ENCODE peak calls at places on chromosome 7, in four cellular contexts. One of them, this sample, is unnamed.

GRCh38 chr7:64999165-65000004 is 7.1 kb downstream of the ERV3-1 start:
- DNase-seq in CD4-positive, alpha-beta T cell: no peak
- DNase-seq in pancreas: no peak
- DNase-seq in A549: peak; percentile 6
- DNase-seq in this sample: peak; percentile 96

GRCh38 chr7:503575-504111 is 16.0 kb downstream of the PDGFA start:
- DNase-seq in CD4-positive, alpha-beta T cell: no peak
- DNase-seq in pancreas: peak; percentile 85
- DNase-seq in A549: peak; percentile 78
- DNase-seq in this sample: no peak

GRCh38 chr7:55574062-55574717 is 1.9 kb upstream of the VOPP1 start:
- DNase-seq in CD4-positive, alpha-beta T cell: peak; percentile 61
- DNase-seq in pancreas: no peak
- DNase-seq in A549: no peak
- DNase-seq in this sample: peak; percentile 22

GRCh38 chr7:106180721-106181120 is 68.6 kb upstream of the SYPL1 start:
- DNase-seq in CD4-positive, alpha-beta T cell: no peak
- DNase-seq in pancreas: no peak
- DNase-seq in A549: no peak
- DNase-seq in this sample: no peak

GRCh38 chr7:69123003-69123402 is 475.3 kb upstream of the AUTS2 start:
- DNase-seq in CD4-positive, alpha-beta T cell: no peak
- DNase-seq in pancreas: no peak
- DNase-seq in A549: no peak
- DNase-seq in this sample: no peak

GRCh38 chr7:115274-115911 is 77.0 kb upstream of the FAM20C start:
- DNase-seq in CD4-positive, alpha-beta T cell: no peak
- DNase-seq in pancreas: no peak
- DNase-seq in A549: no peak
- DNase-seq in this sample: no peak

GRCh38 chr7:47991741-47992311 is 12.4 kb upstream of the HUS1 start:
- DNase-seq in CD4-positive, alpha-beta T cell: peak; percentile 77
- DNase-seq in pancreas: peak; percentile 89
- DNase-seq in A549: peak; percentile 74
- DNase-seq in this sample: peak; percentile 85

GRCh38 chr7:20312562-20312961 is 18.1 kb upstream of the ITGB8 start:
- DNase-seq in CD4-positive, alpha-beta T cell: no peak
- DNase-seq in pancreas: no peak
- DNase-seq in A549: no peak
- DNase-seq in this sample: no peak

GRCh38 chr7:69739906-69740545 is 141.8 kb downstream of the AUTS2 start:
- DNase-seq in CD4-positive, alpha-beta T cell: no peak
- DNase-seq in pancreas: no peak
- DNase-seq in A549: no peak
- DNase-seq in this sample: peak; percentile 81

GRCh38 chr7:155555116-155555695 is 8.8 kb upstream of the CNPY1 start:
- DNase-seq in CD4-positive, alpha-beta T cell: no peak
- DNase-seq in pancreas: no peak
- DNase-seq in A549: no peak
- DNase-seq in this sample: no peak

GRCh38 chr7:156585025-156585648 is 55.4 kb upstream of the RNF32 start:
- DNase-seq in CD4-positive, alpha-beta T cell: no peak
- DNase-seq in pancreas: no peak
- DNase-seq in A549: no peak
- DNase-seq in this sample: no peak

GRCh38 chr7:22571776-22572175 is 71.8 kb upstream of the STEAP1B start:
- DNase-seq in CD4-positive, alpha-beta T cell: no peak
- DNase-seq in pancreas: no peak
- DNase-seq in A549: no peak
- DNase-seq in this sample: no peak

GRCh38 chr7:27922907-27923306 is 182.9 kb downstream of the TAX1BP1 start:
- DNase-seq in CD4-positive, alpha-beta T cell: no peak
- DNase-seq in pancreas: no peak
- DNase-seq in A549: no peak
- DNase-seq in this sample: no peak

GRCh38 chr7:2950578-2950977 is 93.1 kb downstream of the CARD11 start:
- DNase-seq in CD4-positive, alpha-beta T cell: no peak
- DNase-seq in pancreas: no peak
- DNase-seq in A549: no peak
- DNase-seq in this sample: no peak

GRCh38 chr7:146321301-146321700 is 204.7 kb downstream of the CNTNAP2 start:
- DNase-seq in CD4-positive, alpha-beta T cell: no peak
- DNase-seq in pancreas: no peak
- DNase-seq in A549: no peak
- DNase-seq in this sample: no peak

GRCh38 chr7:141575654-141576448 is 24.6 kb downstream of the AGK start:
- DNase-seq in CD4-positive, alpha-beta T cell: no peak
- DNase-seq in pancreas: no peak
- DNase-seq in A549: no peak
- DNase-seq in this sample: no peak

GRCh38 chr7:2967705-2968104 is 76.0 kb downstream of the CARD11 start:
- DNase-seq in CD4-positive, alpha-beta T cell: no peak
- DNase-seq in pancreas: peak; percentile 8
- DNase-seq in A549: no peak
- DNase-seq in this sample: no peak

GRCh38 chr7:55127135-55127551 is 108.3 kb downstream of the EGFR start:
- DNase-seq in CD4-positive, alpha-beta T cell: no peak
- DNase-seq in pancreas: no peak
- DNase-seq in A549: no peak
- DNase-seq in this sample: no peak

GRCh38 chr7:150745086-150745485 is 7.9 kb downstream of the GIMAP5 start:
- DNase-seq in CD4-positive, alpha-beta T cell: no peak
- DNase-seq in pancreas: no peak
- DNase-seq in A549: no peak
- DNase-seq in this sample: no peak

GRCh38 chr7:157944734-157945291 is 608.0 kb downstream of the DNAJB6 start:
- DNase-seq in CD4-positive, alpha-beta T cell: no peak
- DNase-seq in pancreas: no peak
- DNase-seq in A549: no peak
- DNase-seq in this sample: no peak
- TF ChIP-seq CTCF in CD4-positive, alpha-beta T cell: no peak
- TF ChIP-seq CTCF in pancreas: no peak
- TF ChIP-seq CTCF in A549: no peak
- TF ChIP-seq CTCF in this sample: no peak

DNA sequence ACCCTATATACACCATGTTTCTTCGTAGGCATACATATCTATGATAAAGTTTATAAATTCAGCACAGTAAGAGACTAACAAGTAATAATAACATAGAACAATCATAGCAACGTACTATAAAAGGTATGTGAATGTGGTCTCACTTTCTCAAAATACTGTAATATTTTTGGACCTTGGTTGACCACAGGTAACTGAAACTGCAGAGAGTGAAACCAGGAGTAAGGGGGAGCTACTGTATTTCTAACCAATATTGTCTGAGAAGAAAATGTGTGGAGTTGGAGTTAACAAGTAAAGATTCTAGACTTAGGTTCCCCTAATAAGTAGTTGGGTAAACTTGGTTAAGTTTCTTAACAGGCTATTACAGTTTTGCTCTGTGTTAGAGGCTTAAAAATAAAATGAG is 72.1 kb downstream of the GNAI1 start:
- DNase-seq in CD4-positive, alpha-beta T cell: no peak
- DNase-seq in pancreas: no peak
- DNase-seq in A549: no peak
- DNase-seq in this sample: no peak
- TF ChIP-seq CTCF in CD4-positive, alpha-beta T cell: no peak
- TF ChIP-seq CTCF in pancreas: no peak
- TF ChIP-seq CTCF in A549: no peak
- TF ChIP-seq CTCF in this sample: no peak

GRCh38 chr7:29945259-29945809 is 44.3 kb downstream of the SCRN1 start:
- DNase-seq in CD4-positive, alpha-beta T cell: no peak
- DNase-seq in pancreas: no peak
- DNase-seq in A549: no peak
- DNase-seq in this sample: no peak

GRCh38 chr7:29950480-29950879 is 39.1 kb downstream of the SCRN1 start:
- DNase-seq in CD4-positive, alpha-beta T cell: no peak
- DNase-seq in pancreas: no peak
- DNase-seq in A549: no peak
- DNase-seq in this sample: no peak

GRCh38 chr7:29951206-29951605 is 38.4 kb downstream of the SCRN1 start:
- DNase-seq in CD4-positive, alpha-beta T cell: no peak
- DNase-seq in pancreas: no peak
- DNase-seq in A549: no peak
- DNase-seq in this sample: no peak

DNA sequence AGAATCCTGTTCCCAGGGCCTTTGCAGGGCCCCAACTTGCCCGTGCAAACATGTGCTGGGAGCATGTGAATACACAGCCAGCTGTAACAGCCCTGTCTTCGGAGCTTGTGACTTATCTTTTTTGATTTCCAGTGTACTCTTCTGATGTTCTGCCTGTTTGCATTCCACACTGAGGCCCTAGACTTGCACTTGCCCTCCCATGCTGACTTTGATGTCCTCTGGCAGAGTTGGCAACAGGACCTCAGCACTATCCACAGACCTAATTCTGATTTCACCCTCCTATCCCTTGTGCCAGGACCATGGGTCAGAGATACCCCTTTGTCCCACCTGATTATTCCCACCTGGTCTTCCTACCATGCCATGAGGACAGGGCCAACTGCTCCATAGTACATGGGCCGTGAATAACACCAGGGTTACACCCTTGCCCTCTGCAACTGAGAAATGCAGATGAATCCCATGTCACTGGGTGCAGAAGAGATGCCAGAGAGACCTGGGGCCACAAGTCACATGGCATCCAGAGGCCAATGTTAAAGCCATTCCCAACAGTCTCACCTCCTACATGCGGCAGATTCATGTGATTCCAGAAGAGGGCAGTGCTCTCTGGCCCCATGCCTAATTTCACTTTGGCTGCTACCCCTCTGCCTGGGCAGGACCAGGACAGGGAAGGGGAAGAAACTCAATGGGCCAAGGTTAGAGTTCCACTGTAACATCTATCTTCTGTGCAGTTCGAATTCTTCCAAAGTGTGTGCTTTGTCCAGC is 43.0 kb downstream of the SCRN1 start:
- DNase-seq in CD4-positive, alpha-beta T cell: no peak
- DNase-seq in pancreas: no peak
- DNase-seq in A549: peak; percentile 46
- DNase-seq in this sample: peak; percentile 42
- TF ChIP-seq CTCF in CD4-positive, alpha-beta T cell: no peak
- TF ChIP-seq CTCF in pancreas: no peak
- TF ChIP-seq CTCF in A549: peak; percentile 25
- TF ChIP-seq CTCF in this sample: peak; percentile 45

GRCh38 chr7:74430961-74431466 is 22.7 kb upstream of the GTF2IRD1 start:
- DNase-seq in CD4-positive, alpha-beta T cell: no peak
- DNase-seq in pancreas: no peak
- DNase-seq in A549: no peak
- DNase-seq in this sample: no peak

GRCh38 chr7:74427974-74428373 is 25.7 kb upstream of the GTF2IRD1 start:
- DNase-seq in CD4-positive, alpha-beta T cell: no peak
- DNase-seq in pancreas: no peak
- DNase-seq in A549: no peak
- DNase-seq in this sample: no peak

GRCh38 chr7:74424291-74424880 is 29.3 kb upstream of the GTF2IRD1 start:
- DNase-seq in CD4-positive, alpha-beta T cell: no peak
- DNase-seq in pancreas: no peak
- DNase-seq in A549: no peak
- DNase-seq in this sample: no peak

GRCh38 chr7:74429153-74429747 is 24.5 kb upstream of the GTF2IRD1 start:
- DNase-seq in CD4-positive, alpha-beta T cell: no peak
- DNase-seq in pancreas: no peak
- DNase-seq in A549: peak; percentile 64
- DNase-seq in this sample: peak; percentile 83
- TF ChIP-seq CTCF in CD4-positive, alpha-beta T cell: no peak
- TF ChIP-seq CTCF in pancreas: no peak
- TF ChIP-seq CTCF in A549: no peak
- TF ChIP-seq CTCF in this sample: no peak

GRCh38 chr7:23811540-23811939 is 101.5 kb downstream of the STK31 start:
- DNase-seq in CD4-positive, alpha-beta T cell: no peak
- DNase-seq in pancreas: no peak
- DNase-seq in A549: peak; percentile 17
- DNase-seq in this sample: no peak
- TF ChIP-seq CTCF in CD4-positive, alpha-beta T cell: peak; percentile 24
- TF ChIP-seq CTCF in pancreas: peak; percentile 16
- TF ChIP-seq CTCF in A549: no peak
- TF ChIP-seq CTCF in this sample: peak; percentile 19

GRCh38 chr7:143263266-143264195 is at the start of gene GSTK1:
- DNase-seq in CD4-positive, alpha-beta T cell: peak; percentile 71
- DNase-seq in pancreas: peak; percentile 88
- DNase-seq in A549: peak; percentile 64
- DNase-seq in this sample: peak; percentile 73
- TF ChIP-seq CTCF in CD4-positive, alpha-beta T cell: no peak
- TF ChIP-seq CTCF in pancreas: no peak
- TF ChIP-seq CTCF in A549: no peak
- TF ChIP-seq CTCF in this sample: no peak

GRCh38 chr7:121752706-121753105 is 120.3 kb upstream of the PTPRZ1 start:
- DNase-seq in CD4-positive, alpha-beta T cell: no peak
- DNase-seq in pancreas: no peak
- DNase-seq in A549: peak; percentile 20
- DNase-seq in this sample: peak; percentile 22
- TF ChIP-seq CTCF in CD4-positive, alpha-beta T cell: no peak
- TF ChIP-seq CTCF in pancreas: no peak
- TF ChIP-seq CTCF in A549: peak; percentile 20
- TF ChIP-seq CTCF in this sample: peak; percentile 43

GRCh38 chr7:115117748-115118147 is 195.9 kb downstream of the MDFIC start:
- DNase-seq in CD4-positive, alpha-beta T cell: no peak
- DNase-seq in pancreas: no peak
- DNase-seq in A549: no peak
- DNase-seq in this sample: no peak
- TF ChIP-seq CTCF in CD4-positive, alpha-beta T cell: no peak
- TF ChIP-seq CTCF in pancreas: no peak
- TF ChIP-seq CTCF in A549: no peak
- TF ChIP-seq CTCF in this sample: no peak

This sample was measured in cardiac muscle cell.